ENCODE peak calls at places on chromosomes 5 and 9, in six cellular contexts. D is AG09309, L is GM13977, S is GM12864, K is prostate gland, U is brain microvascular endothelial cell. Q is an unnamed sample.

GRCh38 chr5:53557386-53557785 is 3.1 kb upstream of the NDUFS4 start:
- DNase-seq in D (no peak), K (no peak), U (peak; percentile 64), S (no peak), L (no peak), Q (no peak)

GRCh38 chr5:80255752-80256479 is at the start of gene SERINC5:
- DNase-seq in U (peak; percentile 55), L (peak; percentile 96), S (peak; percentile 33), K (peak; percentile 83), D (no peak), Q (peak; percentile 95)

GRCh38 chr9:35826071-35826701 is 2.3 kb downstream of the FAM221B start:
- DNase-seq in L (peak; percentile 71), S (peak; percentile 44), D (peak; percentile 27), U (peak; percentile 68), K (peak; percentile 49), Q (peak; percentile 65)

GRCh38 chr9:20754556-20754955 is 70.5 kb downstream of the FOCAD start:
- DNase-seq in S (no peak), L (no peak), U (no peak), K (no peak), D (peak; percentile 21), Q (no peak)

GRCh38 chr9:131868766-131869165 is 128.9 kb upstream of the RAPGEF1 start:
- DNase-seq in D (no peak), L (no peak), K (no peak), S (no peak), U (no peak), Q (no peak)

GRCh38 chr5:132385321-132386105 is 16.0 kb downstream of the SLC22A5 start:
- DNase-seq in U (peak; percentile 48), L (peak; percentile 63), D (no peak), K (peak; percentile 55), S (no peak), Q (peak; percentile 77)

GRCh38 chr5:114243281-114243982 is 118.4 kb upstream of the KCNN2 start:
- DNase-seq in L (no peak), U (peak; percentile 33), D (no peak), K (no peak), S (no peak), Q (no peak)

GRCh38 chr5:54904425-54904824 is 81.0 kb downstream of the ESM1 start:
- DNase-seq in K (no peak), U (peak; percentile 45), L (no peak), S (no peak), D (peak; percentile 45), Q (no peak)

GRCh38 chr9:71911908-71912325 is 478 bp downstream of the C9orf85 start:
- DNase-seq in L (no peak), D (no peak), U (no peak), K (no peak), S (no peak), Q (no peak)

GRCh38 chr5:42756630-42757601 is at the start of gene CCDC152:
- DNase-seq in U (peak; percentile 56), D (no peak), K (no peak), L (no peak), S (no peak), Q (peak; percentile 41)

GRCh38 chr5:172913117-172913850 is 45.9 kb upstream of the RPL26L1 start:
- DNase-seq in K (no peak), U (no peak), L (no peak), S (no peak), D (no peak), Q (no peak)

GRCh38 chr5:172911976-172912375 is 47.2 kb upstream of the RPL26L1 start:
- DNase-seq in S (no peak), K (no peak), U (no peak), L (no peak), D (no peak), Q (no peak)

GRCh38 chr5:172911628-172911880 is 47.7 kb upstream of the RPL26L1 start:
- DNase-seq in L (no peak), D (no peak), S (no peak), U (no peak), K (no peak), Q (no peak)

GRCh38 chr5:172909931-172910502 is 49.2 kb upstream of the RPL26L1 start:
- DNase-seq in K (no peak), U (peak; percentile 84), D (no peak), L (no peak), S (no peak), Q (no peak)

DNA sequence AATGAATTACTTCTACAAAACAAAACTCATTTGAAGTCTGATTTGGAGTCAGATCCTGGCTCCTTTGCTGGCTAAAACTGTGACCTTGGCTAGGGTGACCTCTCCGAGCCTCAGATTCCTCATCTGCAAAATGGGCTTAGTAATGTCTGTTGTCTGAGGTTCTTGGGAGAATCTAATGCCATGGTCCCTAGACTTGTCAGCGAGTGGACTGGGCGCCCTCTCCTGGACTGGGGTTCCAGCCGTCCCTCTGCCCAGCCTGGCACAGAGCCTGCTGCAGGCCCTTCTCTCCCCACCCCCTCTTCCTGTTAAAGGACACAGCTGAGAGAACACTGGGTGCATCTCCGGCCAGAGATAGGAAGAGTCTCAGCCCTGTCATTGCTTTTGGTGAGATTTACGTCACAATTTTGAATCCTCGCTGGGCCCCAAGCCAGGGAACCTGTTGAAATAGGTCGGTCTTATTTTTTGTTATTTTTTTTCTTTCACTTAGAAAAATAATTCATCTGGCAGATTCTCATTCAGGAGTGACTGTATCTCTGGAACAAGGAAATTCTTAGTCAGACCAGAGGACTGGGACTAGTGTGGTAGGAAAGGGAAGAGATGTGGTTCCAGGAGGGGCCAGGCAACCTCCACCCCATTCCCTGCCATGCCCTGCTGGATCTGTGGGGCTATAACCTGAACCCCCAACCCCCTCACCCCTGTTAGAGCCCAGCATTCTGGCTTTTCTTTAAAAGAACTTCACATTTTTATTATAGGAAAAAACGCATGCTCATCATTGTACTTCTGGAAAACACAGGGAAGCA is 48.2 kb upstream of the RPL26L1 start:
- DNase-seq in D (no peak), L (peak; percentile 56), U (peak; percentile 98), K (no peak), S (no peak), Q (peak; percentile 48)
- TF ChIP-seq CTCF in D (peak; percentile 43), L (peak; percentile 51), U (peak; percentile 69), K (no peak), S (peak; percentile 39), Q (peak; percentile 58)

GRCh38 chr9:129888809-129889460 is 53.7 kb downstream of the USP20 start:
- DNase-seq in K (no peak), D (no peak), S (no peak), U (no peak), L (peak; percentile 70), Q (peak; percentile 56)

GRCh38 chr9:129888085-129888808 is 53.0 kb downstream of the USP20 start:
- DNase-seq in D (no peak), L (peak; percentile 81), U (no peak), S (peak; percentile 98), K (no peak), Q (peak; percentile 79)

GRCh38 chr9:129886226-129887174 is 51.2 kb downstream of the USP20 start:
- DNase-seq in L (no peak), U (no peak), S (no peak), K (no peak), D (no peak), Q (no peak)

GRCh38 chr9:129885670-129886106 is 50.4 kb downstream of the USP20 start:
- DNase-seq in K (peak; percentile 90), S (no peak), L (peak; percentile 71), U (peak; percentile 86), D (peak; percentile 60), Q (peak; percentile 77)

GRCh38 chr9:129887210-129888084 is 52.2 kb downstream of the USP20 start:
- DNase-seq in K (no peak), D (peak; percentile 44), U (peak; percentile 73), L (no peak), S (no peak), Q (no peak)
- TF ChIP-seq CTCF in K (no peak), D (peak; percentile 61), U (peak; percentile 66), L (peak; percentile 16), S (no peak), Q (no peak)

GRCh38 chr5:40074801-40075200 is 604.9 kb upstream of the PTGER4 start:
- DNase-seq in L (no peak), S (no peak), K (no peak), U (no peak), D (no peak), Q (no peak)

GRCh38 chr5:40073927-40074326 is 605.8 kb upstream of the PTGER4 start:
- DNase-seq in L (no peak), S (no peak), D (no peak), U (no peak), K (no peak), Q (no peak)

GRCh38 chr5:40080191-40080590 is 599.5 kb upstream of the PTGER4 start:
- DNase-seq in S (no peak), L (no peak), U (no peak), D (no peak), K (no peak), Q (no peak)

GRCh38 chr5:40082313-40082712 is 597.4 kb upstream of the PTGER4 start:
- DNase-seq in D (no peak), U (no peak), S (no peak), K (no peak), L (no peak), Q (no peak)

GRCh38 chr5:40078907-40079575 is 600.7 kb upstream of the PTGER4 start:
- DNase-seq in S (no peak), K (no peak), L (no peak), D (no peak), U (no peak), Q (no peak)
- TF ChIP-seq CTCF in S (no peak), K (no peak), L (no peak), D (no peak), U (no peak), Q (no peak)

DNA sequence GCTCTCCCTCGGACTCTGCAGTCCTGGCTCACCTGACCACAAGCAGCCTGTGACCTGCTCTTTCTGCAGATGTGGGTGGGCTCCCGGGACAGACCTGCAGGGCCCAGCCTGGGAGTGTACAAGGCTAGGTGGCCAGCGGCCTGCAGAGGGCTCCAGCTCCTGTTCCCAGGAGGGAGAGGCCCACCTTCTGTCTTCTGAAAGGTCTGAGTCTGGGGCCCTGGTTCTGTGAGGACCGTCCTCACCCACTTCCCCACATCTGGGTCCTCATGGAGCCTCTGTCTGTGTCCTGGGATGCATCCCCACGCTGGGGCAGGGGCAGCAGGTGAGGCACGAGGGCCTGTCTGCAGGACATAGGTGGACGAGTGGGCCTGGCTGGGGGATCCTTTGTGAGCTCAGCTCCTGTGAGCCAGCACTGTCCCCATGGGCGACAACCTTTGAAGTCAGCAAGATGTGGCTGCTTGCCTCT is 43.7 kb downstream of the PHF2 start:
- DNase-seq in D (no peak), S (no peak), K (no peak), L (no peak), U (no peak), Q (no peak)
- TF ChIP-seq CTCF in D (no peak), S (no peak), K (no peak), L (no peak), U (peak; percentile 15), Q (no peak)

GRCh38 chr9:75941066-75941465 is 50.6 kb downstream of the PCSK5 start:
- DNase-seq in D (no peak), U (no peak), K (no peak), S (no peak), L (no peak), Q (no peak)
- TF ChIP-seq CTCF in D (no peak), U (no peak), K (no peak), S (no peak), L (no peak), Q (no peak)

Q was measured in GM10248.